ENCODE peak calls at places on chromosomes 2 and 18, in ten cellular contexts. Y is GM23248; S is transverse colon; X is heart left ventricle; N is naive thymus-derived CD4-positive, alpha-beta T cell; I is CD8-positive, alpha-beta T cell; V is lung; P is keratinocyte; D is cardiac muscle cell; B is colonic mucosa. E is an unnamed sample.

GRCh38 chr2:11914455-11914854 is 168.0 kb downstream of the LPIN1 start:
- DNase-seq in V (no peak), S (no peak), I (no peak), Y (peak; percentile 21), D (peak; percentile 24), P (no peak), X (peak; percentile 38), N (no peak), B (no peak), E (no peak)

GRCh38 chr2:230872968-230873669 is 8.4 kb downstream of the ITM2C start:
- DNase-seq in B (no peak), D (no peak), S (peak; percentile 55), I (no peak), Y (no peak), P (no peak), V (no peak), N (no peak), X (peak; percentile 27), E (no peak)

GRCh38 chr2:177984739-177985138 is 87.8 kb downstream of the PDE11A start:
- DNase-seq in S (peak; percentile 19), Y (peak; percentile 50), B (peak; percentile 25), P (no peak), V (no peak), N (no peak), X (no peak), I (no peak), D (no peak), E (no peak)

GRCh38 chr2:67733517-67733916 is 329.3 kb downstream of the C1D start:
- DNase-seq in N (no peak), V (no peak), B (no peak), D (peak; percentile 62), I (no peak), Y (peak; percentile 51), S (no peak), P (no peak), X (no peak), E (no peak)

GRCh38 chr2:516131-516530 is 161.1 kb downstream of the TMEM18 start:
- DNase-seq in V (no peak), B (no peak), Y (no peak), N (no peak), D (no peak), I (no peak), P (no peak), X (no peak), S (no peak), E (no peak)

GRCh38 chr2:168587302-168587701 is 131.2 kb downstream of the CERS6 start:
- DNase-seq in I (no peak), X (no peak), V (no peak), P (no peak), S (no peak), Y (no peak), D (no peak), N (no peak), B (no peak), E (no peak)

GRCh38 chr2:149972039-149972438 is 384.5 kb upstream of the MMADHC start:
- DNase-seq in V (no peak), N (no peak), S (no peak), P (no peak), X (no peak), D (peak; percentile 36), I (no peak), Y (peak; percentile 18), B (no peak), E (no peak)

GRCh38 chr2:174341995-174342571 is 7.3 kb downstream of the SP9 start:
- DNase-seq in D (no peak), P (no peak), S (no peak), V (no peak), B (no peak), X (no peak), I (no peak), N (no peak), Y (peak; percentile 28), E (no peak)

GRCh38 chr2:85843543-85843942 is 45.2 kb downstream of the ST3GAL5 start:
- DNase-seq in N (no peak), S (no peak), D (no peak), P (no peak), B (peak; percentile 56), X (no peak), V (no peak), I (no peak), Y (no peak), E (peak; percentile 42)

GRCh38 chr18:3183103-3183717 is 36.6 kb downstream of the MYOM1 start:
- DNase-seq in I (no peak), D (no peak), N (no peak), X (peak; percentile 71), P (no peak), Y (no peak), V (no peak), B (no peak), S (no peak), E (no peak)
- H3K27ac ChIP-seq in I (no peak overlapping the region), D (peak overlapping the region; percentile 21), N (no peak overlapping the region), X (no peak overlapping the region), P (no peak overlapping the region), Y (no peak overlapping the region), V (no peak overlapping the region), B (no peak overlapping the region), S (no peak overlapping the region), E (no peak overlapping the region)

GRCh38 chr18:22466608-22467390 is 49.1 kb upstream of the CTAGE1 start:
- DNase-seq in X (peak; percentile 58), D (peak; percentile 67), N (no peak), Y (peak; percentile 80), V (peak; percentile 70), S (no peak), P (peak; percentile 84), I (no peak), B (peak; percentile 36), E (no peak)
- H3K4me3 ChIP-seq in X (no peak overlapping the region), D (no peak overlapping the region), N (no peak overlapping the region), Y (peak overlapping the region; percentile 52), V (no peak overlapping the region), S (no peak overlapping the region), P (peak overlapping the region; percentile 4), I (no peak overlapping the region), B (no peak overlapping the region), E (no peak overlapping the region)

GRCh38 chr18:39314595-39314994 is 1749.0 kb upstream of the CELF4 start:
- DNase-seq in B (no peak), Y (no peak), P (no peak), N (no peak), X (no peak), V (no peak), I (no peak), D (no peak), S (no peak), E (no peak)
- H3K27ac ChIP-seq in B (no peak overlapping the region), Y (no peak overlapping the region), P (no peak overlapping the region), N (no peak overlapping the region), X (no peak overlapping the region), V (no peak overlapping the region), I (no peak overlapping the region), D (no peak overlapping the region), S (no peak overlapping the region), E (no peak overlapping the region)

DNA sequence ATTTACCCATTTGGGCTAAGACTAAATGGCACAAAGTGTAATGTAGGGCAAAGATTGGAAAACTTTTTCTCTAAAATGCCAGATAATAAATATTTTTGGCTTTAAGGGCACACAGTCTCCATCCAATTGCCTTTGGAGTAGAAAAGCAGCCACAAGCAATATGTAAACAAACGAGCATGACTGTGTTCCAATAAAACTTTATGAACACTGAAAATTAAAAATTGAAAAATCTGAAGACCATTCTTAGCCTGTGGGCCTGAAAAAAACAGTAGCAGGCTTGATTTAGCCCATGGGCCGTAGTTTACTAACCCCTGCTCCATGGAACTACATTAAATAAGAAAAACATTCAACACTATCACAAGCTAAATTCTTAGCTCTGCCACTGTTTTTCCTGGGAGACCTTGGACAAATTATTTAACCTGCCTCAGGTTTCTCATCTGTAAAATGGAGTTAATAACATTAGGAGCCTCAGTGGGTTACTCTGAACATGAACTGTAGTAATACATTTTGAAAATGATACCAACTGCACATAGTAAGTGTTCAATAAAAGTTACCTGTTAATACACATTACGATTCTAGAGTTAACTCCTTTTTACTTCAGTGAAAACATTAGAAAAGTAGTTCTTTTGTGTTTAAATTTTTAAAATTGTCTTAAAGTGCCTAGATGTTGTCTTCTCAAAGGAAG is 1.3 kb downstream of the IFIH1 start:
- DNase-seq in B (no peak), I (no peak), N (no peak), D (no peak), X (no peak), P (no peak), S (no peak), V (no peak), Y (no peak), E (peak; percentile 23)
- H3K4me3 ChIP-seq in B (peak overlapping the region; percentile 78), I (peak overlapping the region; percentile 76), N (peak overlapping the region; percentile 93), D (no peak overlapping the region), X (peak overlapping the region; percentile 88), P (peak overlapping the region; percentile 87), S (peak overlapping the region; percentile 29), V (peak overlapping the region; percentile 91), Y (peak overlapping the region; percentile 88), E (peak overlapping the region; percentile 99)